ENCODE peak calls at places on chromosome 11, in six cellular contexts. S, X, C, M, Q and H are unnamed samples.

GRCh38 chr11:57180141-57180561 is 1.6 kb upstream of the LRRC55 start:
- DNase-seq in S (no peak), X (no peak), C (peak; percentile 62), M (no peak), Q (no peak), H (peak; percentile 9)

GRCh38 chr11:134524201-134524600 is 112.2 kb upstream of the B3GAT1 start:
- DNase-seq in S (no peak), X (no peak), C (no peak), M (no peak), Q (no peak), H (no peak)

GRCh38 chr11:12180257-12181205 is 70.1 kb downstream of the MICAL2 start:
- DNase-seq in S (no peak), X (no peak), C (no peak), M (peak; percentile 70), Q (no peak), H (no peak)

GRCh38 chr11:40338739-40339138 is 1120.7 kb downstream of the LRRC4C start:
- DNase-seq in S (peak; percentile 73), X (peak; percentile 60), C (no peak), M (peak; percentile 74), Q (no peak), H (no peak)

GRCh38 chr11:71139516-71140205 is 112.7 kb downstream of the SHANK2 start:
- DNase-seq in S (peak; percentile 22), X (no peak), C (no peak), M (peak; percentile 5), Q (no peak), H (no peak)

GRCh38 chr11:34730544-34731295 is 109.8 kb downstream of the EHF start:
- DNase-seq in S (no peak), X (no peak), C (no peak), M (no peak), Q (no peak), H (no peak)

GRCh38 chr11:10326080-10326964 is 21.4 kb downstream of the ADM start:
- DNase-seq in S (peak; percentile 76), X (peak; percentile 71), C (no peak), M (peak; percentile 30), Q (no peak), H (no peak)

GRCh38 chr11:1744137-1744878 is 6.1 kb downstream of the IFITM10 start:
- DNase-seq in S (no peak), X (no peak), C (no peak), M (no peak), Q (no peak), H (no peak)

GRCh38 chr11:74680703-74681531 is 50.3 kb downstream of the CHRDL2 start:
- DNase-seq in S (no peak), X (no peak), C (peak; percentile 14), M (no peak), Q (no peak), H (no peak)

GRCh38 chr11:70930215-70930614 is 322.2 kb downstream of the SHANK2 start:
- DNase-seq in S (no peak), X (no peak), C (no peak), M (no peak), Q (no peak), H (no peak)

GRCh38 chr11:72583177-72583553 is 91.1 kb downstream of the PDE2A start:
- DNase-seq in S (no peak), X (no peak), C (no peak), M (no peak), Q (no peak), H (no peak)

GRCh38 chr11:76224461-76225121 is 18.3 kb upstream of the WNT11 start:
- DNase-seq in S (no peak), X (no peak), C (no peak), M (no peak), Q (no peak), H (no peak)

GRCh38 chr11:14625804-14626203 is 17.8 kb upstream of the PDE3B start:
- DNase-seq in S (no peak), X (no peak), C (no peak), M (no peak), Q (no peak), H (no peak)

GRCh38 chr11:130551388-130551787 is 102.9 kb downstream of the ADAMTS15 start:
- DNase-seq in S (no peak), X (no peak), C (no peak), M (peak; percentile 35), Q (no peak), H (no peak)

GRCh38 chr11:47391711-47392432 is 13.5 kb upstream of the SPI1 start:
- DNase-seq in S (no peak), X (no peak), C (no peak), M (no peak), Q (no peak), H (no peak)

GRCh38 chr11:86978756-86979608 is 23.8 kb upstream of the FZD4 start:
- DNase-seq in S (peak; percentile 61), X (peak; percentile 73), C (no peak), M (no peak), Q (no peak), H (no peak)

GRCh38 chr11:73233704-73234402 is 15.8 kb downstream of the P2RY2 start:
- DNase-seq in S (no peak), X (no peak), C (peak; percentile 29), M (no peak), Q (no peak), H (no peak)

GRCh38 chr11:108680267-108680666 is 15.4 kb downstream of the DDX10 start:
- DNase-seq in S (no peak), X (peak; percentile 50), C (no peak), M (no peak), Q (no peak), H (no peak)

GRCh38 chr11:32068134-32068533 is 22.7 kb upstream of the RCN1 start:
- DNase-seq in S (peak; percentile 20), X (no peak), C (no peak), M (peak; percentile 73), Q (no peak), H (no peak)

GRCh38 chr11:38278457-38279141 is 1680.6 kb upstream of the RAG2 start:
- DNase-seq in S (no peak), X (no peak), C (no peak), M (no peak), Q (no peak), H (no peak)

GRCh38 chr11:86706341-86707131 is 34.1 kb upstream of the ME3 start:
- DNase-seq in S (no peak), X (no peak), C (no peak), M (no peak), Q (no peak), H (no peak)

GRCh38 chr11:87179621-87180020 is 141.9 kb downstream of the TMEM135 start:
- DNase-seq in S (no peak), X (no peak), C (no peak), M (no peak), Q (no peak), H (no peak)

GRCh38 chr11:108912587-108912986 is 247.7 kb downstream of the DDX10 start:
- DNase-seq in S (no peak), X (peak; percentile 60), C (no peak), M (peak; percentile 65), Q (no peak), H (no peak)

GRCh38 chr11:119594639-119595249 is 134.3 kb downstream of the NECTIN1 start:
- DNase-seq in S (peak; percentile 81), X (peak; percentile 52), C (no peak), M (peak; percentile 93), Q (no peak), H (no peak)

GRCh38 chr11:95661159-95661558 is 128.4 kb downstream of the FAM76B start:
- DNase-seq in S (no peak), X (no peak), C (no peak), M (peak; percentile 37), Q (no peak), H (no peak)

GRCh38 chr11:127055240-127055639 is 54.7 kb upstream of the KIRREL3 start:
- DNase-seq in S (no peak), X (no peak), C (no peak), M (no peak), Q (no peak), H (no peak)

GRCh38 chr11:12893787-12894672 is 115.1 kb upstream of the RASSF10 start:
- DNase-seq in S (peak; percentile 68), X (peak; percentile 76), C (peak; percentile 57), M (peak; percentile 75), Q (no peak), H (peak; percentile 75)

DNA sequence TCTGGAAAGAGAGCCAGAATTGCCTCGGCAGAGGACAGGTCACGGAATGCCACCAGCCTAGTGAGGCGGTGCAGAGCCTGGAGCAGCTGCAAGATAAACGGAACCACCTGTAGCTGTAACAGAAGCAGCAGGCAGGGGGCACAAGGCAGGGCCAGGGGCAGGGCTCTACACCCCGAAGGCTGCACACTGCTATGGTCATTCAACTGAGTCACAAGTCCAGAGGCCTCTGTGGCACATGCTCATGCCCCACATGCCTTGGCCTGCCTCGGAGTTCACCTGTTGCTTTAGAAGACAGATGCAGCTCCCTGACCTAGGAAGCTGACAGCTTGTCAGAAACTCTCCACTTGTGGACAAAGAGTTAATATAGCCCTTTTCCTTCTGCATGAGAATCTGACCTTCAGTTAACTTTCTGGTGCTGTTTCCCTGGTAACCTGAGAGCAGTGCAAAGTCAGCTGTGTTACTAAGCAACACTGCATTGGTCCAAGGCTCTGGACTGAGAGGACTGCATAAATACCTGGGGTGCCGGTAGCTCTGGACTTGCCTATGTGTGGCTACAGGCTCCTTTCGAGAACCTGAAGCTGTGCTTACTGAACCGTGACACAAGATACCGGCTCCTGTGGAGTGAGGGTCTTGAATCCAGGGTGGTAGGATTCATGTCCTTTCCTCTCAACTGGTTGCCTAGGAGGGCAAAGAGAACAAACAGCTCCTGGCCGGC is 10.5 kb downstream of the COMMD9 start:
- DNase-seq in S (peak; percentile 42), X (no peak), C (no peak), M (peak; percentile 30), Q (no peak), H (no peak)
- TF ChIP-seq CTCF in S (peak; percentile 10), X (no peak), C (peak; percentile 39), M (no peak), Q (no peak), H (peak; percentile 39)

GRCh38 chr11:7657306-7658025 is 15.8 kb downstream of the CYB5R2 start:
- DNase-seq in S (peak; percentile 25), X (peak; percentile 84), C (peak; percentile 76), M (peak; percentile 10), Q (no peak), H (no peak)
- TF ChIP-seq CTCF in S (peak; percentile 42), X (peak; percentile 74), C (peak; percentile 81), M (peak; percentile 64), Q (peak; percentile 59), H (peak; percentile 67)

GRCh38 chr11:123235687-123236261 is 40.7 kb upstream of the CLMP start:
- DNase-seq in S (peak; percentile 50), X (peak; percentile 70), C (no peak), M (peak; percentile 27), Q (no peak), H (no peak)
- TF ChIP-seq CTCF in S (no peak), X (peak; percentile 30), C (no peak), M (no peak), Q (no peak), H (no peak)

GRCh38 chr11:45089845-45090499 is 56.5 kb upstream of the PRDM11 start:
- DNase-seq in S (peak; percentile 23), X (peak; percentile 68), C (peak; percentile 68), M (peak; percentile 63), Q (no peak), H (no peak)
- TF ChIP-seq CTCF in S (peak; percentile 21), X (peak; percentile 41), C (peak; percentile 61), M (peak; percentile 53), Q (peak; percentile 24), H (peak; percentile 37)